ENCODE peak calls at places on chromosomes 11 and 22, in five cellular contexts. One of them, this sample, is unnamed.

GRCh38 chr11:119928047-119928446 is 199.0 kb upstream of the NECTIN1 start:
- DNase-seq in activated CD8-positive, alpha-beta memory T cell treated with anti-CD3 and anti-CD28 coated beads, Interleukin-2, amount 10 ng/mL, durations not matched to agents 7 days and 5 days: no peak
- DNase-seq in stimulated activated CD4-positive, alpha-beta T cell treated with anti-CD3 and anti-CD28 coated beads, Interleukin-12 subunit alpha, Interleukin-12 subunit beta, amount 100 ng/mL, for 4 hours: no peak
- DNase-seq in NCI-H1092 treated with DMSO at 0.1 percent for 48 hours: no peak
- DNase-seq in ACHN: no peak
- DNase-seq in this sample: no peak

GRCh38 chr11:2264366-2265011 is 5.9 kb downstream of the ASCL2 start:
- DNase-seq in stimulated activated CD4-positive, alpha-beta T cell treated with anti-CD3 and anti-CD28 coated beads, Interleukin-12 subunit alpha, Interleukin-12 subunit beta, amount 100 ng/mL, for 4 hours: no peak
- DNase-seq in ACHN: no peak
- DNase-seq in NCI-H1092 treated with DMSO at 0.1 percent for 48 hours: no peak
- DNase-seq in activated CD8-positive, alpha-beta memory T cell treated with anti-CD3 and anti-CD28 coated beads, Interleukin-2, amount 10 ng/mL, durations not matched to agents 7 days and 5 days: peak
- DNase-seq in this sample: no peak

GRCh38 chr22:29267858-29268510 is at the start of the genes EWSR1 and RHBDD3:
- DNase-seq in ACHN: peak
- DNase-seq in NCI-H1092 treated with DMSO at 0.1 percent for 48 hours: peak
- DNase-seq in stimulated activated CD4-positive, alpha-beta T cell treated with anti-CD3 and anti-CD28 coated beads, Interleukin-12 subunit alpha, Interleukin-12 subunit beta, amount 100 ng/mL, for 4 hours: peak
- DNase-seq in activated CD8-positive, alpha-beta memory T cell treated with anti-CD3 and anti-CD28 coated beads, Interleukin-2, amount 10 ng/mL, durations not matched to agents 7 days and 5 days: peak
- DNase-seq in this sample: peak

GRCh38 chr11:60912851-60913550 is 957 bp upstream of the TMEM109 start:
- DNase-seq in stimulated activated CD4-positive, alpha-beta T cell treated with anti-CD3 and anti-CD28 coated beads, Interleukin-12 subunit alpha, Interleukin-12 subunit beta, amount 100 ng/mL, for 4 hours: no peak
- DNase-seq in ACHN: no peak
- DNase-seq in activated CD8-positive, alpha-beta memory T cell treated with anti-CD3 and anti-CD28 coated beads, Interleukin-2, amount 10 ng/mL, durations not matched to agents 7 days and 5 days: no peak
- DNase-seq in NCI-H1092 treated with DMSO at 0.1 percent for 48 hours: no peak
- DNase-seq in this sample: no peak

GRCh38 chr22:24106385-24107381 is 74.6 kb upstream of the SUSD2 start:
- DNase-seq in NCI-H1092 treated with DMSO at 0.1 percent for 48 hours: no peak
- DNase-seq in ACHN: no peak
- DNase-seq in stimulated activated CD4-positive, alpha-beta T cell treated with anti-CD3 and anti-CD28 coated beads, Interleukin-12 subunit alpha, Interleukin-12 subunit beta, amount 100 ng/mL, for 4 hours: peak
- DNase-seq in activated CD8-positive, alpha-beta memory T cell treated with anti-CD3 and anti-CD28 coated beads, Interleukin-2, amount 10 ng/mL, durations not matched to agents 7 days and 5 days: peak
- DNase-seq in this sample: no peak

GRCh38 chr22:18156878-18157713 is 7.1 kb downstream of the USP18 start:
- DNase-seq in stimulated activated CD4-positive, alpha-beta T cell treated with anti-CD3 and anti-CD28 coated beads, Interleukin-12 subunit alpha, Interleukin-12 subunit beta, amount 100 ng/mL, for 4 hours: peak
- DNase-seq in ACHN: peak
- DNase-seq in NCI-H1092 treated with DMSO at 0.1 percent for 48 hours: peak
- DNase-seq in activated CD8-positive, alpha-beta memory T cell treated with anti-CD3 and anti-CD28 coated beads, Interleukin-2, amount 10 ng/mL, durations not matched to agents 7 days and 5 days: no peak
- DNase-seq in this sample: peak

GRCh38 chr11:121321614-121322243 is 29.2 kb downstream of the SC5D start:
- DNase-seq in NCI-H1092 treated with DMSO at 0.1 percent for 48 hours: peak
- DNase-seq in stimulated activated CD4-positive, alpha-beta T cell treated with anti-CD3 and anti-CD28 coated beads, Interleukin-12 subunit alpha, Interleukin-12 subunit beta, amount 100 ng/mL, for 4 hours: no peak
- DNase-seq in ACHN: no peak
- DNase-seq in activated CD8-positive, alpha-beta memory T cell treated with anti-CD3 and anti-CD28 coated beads, Interleukin-2, amount 10 ng/mL, durations not matched to agents 7 days and 5 days: no peak
- DNase-seq in this sample: no peak

GRCh38 chr22:46748948-46749681 is 11.1 kb upstream of the CERK start:
- DNase-seq in activated CD8-positive, alpha-beta memory T cell treated with anti-CD3 and anti-CD28 coated beads, Interleukin-2, amount 10 ng/mL, durations not matched to agents 7 days and 5 days: peak
- DNase-seq in NCI-H1092 treated with DMSO at 0.1 percent for 48 hours: no peak
- DNase-seq in ACHN: no peak
- DNase-seq in stimulated activated CD4-positive, alpha-beta T cell treated with anti-CD3 and anti-CD28 coated beads, Interleukin-12 subunit alpha, Interleukin-12 subunit beta, amount 100 ng/mL, for 4 hours: peak
- DNase-seq in this sample: no peak

GRCh38 chr11:62792193-62792575 is 378 bp upstream of the TMEM223 start:
- DNase-seq in NCI-H1092 treated with DMSO at 0.1 percent for 48 hours: no peak
- DNase-seq in stimulated activated CD4-positive, alpha-beta T cell treated with anti-CD3 and anti-CD28 coated beads, Interleukin-12 subunit alpha, Interleukin-12 subunit beta, amount 100 ng/mL, for 4 hours: no peak
- DNase-seq in activated CD8-positive, alpha-beta memory T cell treated with anti-CD3 and anti-CD28 coated beads, Interleukin-2, amount 10 ng/mL, durations not matched to agents 7 days and 5 days: no peak
- DNase-seq in ACHN: no peak
- DNase-seq in this sample: no peak

GRCh38 chr11:13984616-13985474 is 22.3 kb downstream of the SPON1 start:
- DNase-seq in ACHN: no peak
- DNase-seq in NCI-H1092 treated with DMSO at 0.1 percent for 48 hours: no peak
- DNase-seq in stimulated activated CD4-positive, alpha-beta T cell treated with anti-CD3 and anti-CD28 coated beads, Interleukin-12 subunit alpha, Interleukin-12 subunit beta, amount 100 ng/mL, for 4 hours: no peak
- DNase-seq in activated CD8-positive, alpha-beta memory T cell treated with anti-CD3 and anti-CD28 coated beads, Interleukin-2, amount 10 ng/mL, durations not matched to agents 7 days and 5 days: no peak
- DNase-seq in this sample: no peak

This sample was measured in neural crest cell.